ENCODE peak calls at places on chromosomes 2 and 18, in five cellular contexts. Z is right cardiac atrium; B is activated CD8-positive, alpha-beta memory T cell treated with anti-CD3 and anti-CD28 coated beads for 24 hours; U is CMK; P is heart left ventricle. O is an unnamed sample.

GRCh38 chr18:70464343-70465114 is 175.7 kb downstream of the SOCS6 start:
- DNase-seq in Z (peak), B (peak), U (peak), P (peak), O (peak)

GRCh38 chr2:8983571-8983970 is 19.9 kb downstream of the MBOAT2 start:
- DNase-seq in Z (no peak), B (no peak), U (no peak), P (no peak), O (no peak)

GRCh38 chr2:102032368-102033027 is 40.7 kb downstream of the IL1R2 start:
- DNase-seq in Z (no peak), B (no peak), U (no peak), P (no peak), O (no peak)

GRCh38 chr2:20185176-20186022 is 39.5 kb downstream of the SDC1 start:
- DNase-seq in Z (no peak), B (no peak), U (no peak), P (no peak), O (no peak)

GRCh38 chr2:143357956-143358355 is 228.7 kb downstream of the ARHGAP15 start:
- DNase-seq in Z (peak), B (no peak), U (no peak), P (no peak), O (no peak)

GRCh38 chr2:37619230-37619956 is 52.0 kb downstream of the CDC42EP3 start:
- DNase-seq in Z (peak), B (no peak), U (no peak), P (no peak), O (no peak)

GRCh38 chr2:121095257-121096080 is 189.5 kb downstream of the TFCP2L1 start:
- DNase-seq in Z (peak), B (no peak), U (peak), P (peak), O (no peak)

GRCh38 chr2:201419057-201419635 is 32.1 kb downstream of the TRAK2 start:
- DNase-seq in Z (no peak), B (no peak), U (no peak), P (peak), O (no peak)

GRCh38 chr2:229370484-229370883 is 99.4 kb upstream of the PID1 start:
- DNase-seq in Z (no peak), B (no peak), U (no peak), P (no peak), O (no peak)

GRCh38 chr2:42193722-42194187 is 24.6 kb downstream of the EML4 start:
- DNase-seq in Z (no peak), B (no peak), U (no peak), P (no peak), O (no peak)

GRCh38 chr2:233430091-233430490 is 75.8 kb downstream of the DGKD start:
- DNase-seq in Z (no peak), B (no peak), U (no peak), P (no peak), O (no peak)

GRCh38 chr2:218883491-218884490 is 3.1 kb downstream of the WNT10A start:
- DNase-seq in Z (peak), B (peak), U (no peak), P (no peak), O (no peak)

O was measured in putamen.